ENCODE peak calls at places on chromosomes 6 and 20, in four cellular contexts. I, U, R and K are unnamed samples.

GRCh38 chr6:162119349-162119748 is 608.2 kb downstream of the PRKN start:
- DNase-seq in I (no peak), U (no peak), R (peak), K (no peak)

GRCh38 chr6:24520929-24521546 is 26.3 kb downstream of the ALDH5A1 start:
- DNase-seq in I (peak), U (peak), R (peak), K (peak)

GRCh38 chr6:75124983-75125382 is 80.9 kb downstream of the COL12A1 start:
- DNase-seq in I (no peak), U (no peak), R (no peak), K (no peak)

GRCh38 chr6:53437557-53438202 is 88.9 kb upstream of the ELOVL5 start:
- DNase-seq in I (peak), U (peak), R (no peak), K (peak)

GRCh38 chr6:18985061-18985460 is 597.9 kb downstream of the RNF144B start:
- DNase-seq in I (no peak), U (peak), R (no peak), K (no peak)

GRCh38 chr6:108167449-108167903 is 1.7 kb downstream of the NR2E1 start:
- DNase-seq in I (no peak), U (no peak), R (no peak), K (no peak)

GRCh38 chr6:3698021-3698420 is 53.5 kb downstream of the PXDC1 start:
- DNase-seq in I (peak), U (no peak), R (no peak), K (no peak)

GRCh38 chr20:21505161-21505809 is 8.6 kb downstream of the NKX2-2 start:
- DNase-seq in I (peak), U (peak), R (peak), K (peak)

GRCh38 chr20:12012241-12013222 is 94.8 kb downstream of the BTBD3 start:
- DNase-seq in I (peak), U (peak), R (no peak), K (peak)

GRCh38 chr6:11653028-11653583 is 115.6 kb downstream of the TMEM170B start:
- DNase-seq in I (peak), U (no peak), R (peak), K (no peak)

GRCh38 chr20:24766826-24767622 is 182.0 kb upstream of the CST7 start:
- DNase-seq in I (no peak), U (no peak), R (peak), K (no peak)

GRCh38 chr6:22026160-22026678 is 270.6 kb downstream of the PRL start:
- DNase-seq in I (no peak), U (no peak), R (no peak), K (no peak)

GRCh38 chr6:128370072-128370471 is 150.3 kb downstream of the PTPRK start:
- DNase-seq in I (peak), U (no peak), R (no peak), K (no peak)

GRCh38 chr20:31824554-31825313 is 5.6 kb downstream of the MYLK2 start:
- DNase-seq in I (no peak), U (no peak), R (no peak), K (no peak)